ENCODE peak calls at places on chromosomes 6 and 20, in eight cellular contexts. B is breast epithelium; P is kidney epithelial cell; R is IMR-90; M is skeletal muscle cell; Q is GM23248; Y is CD4-positive, CD25-positive, alpha-beta regulatory T cell; J is PC-3. X is an unnamed sample.

GRCh38 chr6:41785689-41786450 is 1.6 kb upstream of the TOMM6 start:
- DNase-seq in Q (peak; percentile 54), M (no peak), B (no peak), P (no peak), Y (no peak), J (no peak), R (no peak), X (no peak)

GRCh38 chr6:135183532-135184440 is 2.7 kb downstream of the MYB start:
- DNase-seq in J (peak; percentile 77), Q (peak; percentile 28), M (no peak), Y (peak; percentile 80), R (peak; percentile 28), B (no peak), P (no peak), X (peak; percentile 76)

GRCh38 chr6:37303891-37304503 is 46.1 kb upstream of the TMEM217 start:
- DNase-seq in M (no peak), B (no peak), Y (no peak), R (peak; percentile 60), J (peak; percentile 64), P (no peak), Q (peak; percentile 70), X (no peak)

GRCh38 chr6:3176562-3177355 is 19.4 kb upstream of the TUBB2A start:
- DNase-seq in J (peak; percentile 62), Y (no peak), R (peak; percentile 98), P (peak; percentile 73), Q (peak; percentile 94), M (peak; percentile 80), B (no peak), X (no peak)

GRCh38 chr6:2021713-2022125 is 223.7 kb downstream of the GMDS start:
- DNase-seq in P (no peak), Y (no peak), J (peak; percentile 66), B (peak; percentile 42), Q (peak; percentile 63), R (peak; percentile 77), M (peak; percentile 64), X (no peak)

GRCh38 chr6:52543729-52544324 is 33.0 kb downstream of the TRAM2 start:
- DNase-seq in B (no peak), J (peak; percentile 60), Q (peak; percentile 65), P (no peak), M (no peak), Y (no peak), R (peak; percentile 55), X (no peak)

GRCh38 chr6:129340983-129341382 is 369.0 kb downstream of the ARHGAP18 start:
- DNase-seq in B (no peak), R (peak; percentile 96), Q (peak; percentile 95), Y (no peak), J (peak; percentile 72), M (peak; percentile 54), P (no peak), X (no peak)

GRCh38 chr6:37188962-37189510 is 19.1 kb downstream of the PIM1 start:
- DNase-seq in Q (no peak), Y (no peak), B (no peak), R (no peak), M (no peak), J (no peak), P (no peak), X (no peak)

GRCh38 chr20:3911956-3912355 is 22.8 kb downstream of the PANK2 start:
- DNase-seq in J (no peak), B (no peak), R (no peak), Y (no peak), P (no peak), M (no peak), Q (no peak), X (no peak)

GRCh38 chr6:34771727-34772126 is 14.4 kb downstream of the SNRPC start:
- DNase-seq in J (peak; percentile 40), Q (peak; percentile 78), M (no peak), P (no peak), Y (no peak), B (no peak), R (peak; percentile 83), X (no peak)

GRCh38 chr6:25311251-25311910 is 32.2 kb downstream of the CARMIL1 start:
- DNase-seq in M (no peak), R (peak; percentile 62), P (peak; percentile 45), B (no peak), Q (peak; percentile 90), Y (no peak), J (peak; percentile 81), X (no peak)

GRCh38 chr6:41470341-41471063 is 75.7 kb upstream of the FOXP4 start:
- DNase-seq in R (no peak), B (peak; percentile 31), J (no peak), Q (peak; percentile 24), P (no peak), Y (no peak), M (no peak), X (no peak)

GRCh38 chr20:8212286-8212685 is 80.2 kb downstream of the PLCB1 start:
- DNase-seq in P (no peak), M (no peak), B (no peak), R (peak; percentile 64), Q (peak; percentile 22), J (peak; percentile 25), Y (no peak), X (no peak)

GRCh38 chr6:27837636-27838512 is 74.3 kb downstream of the OR2B2 start:
- DNase-seq in J (peak; percentile 99), R (peak; percentile 100), B (peak; percentile 83), Y (peak; percentile 96), Q (peak; percentile 99), M (peak; percentile 99), P (peak; percentile 96), X (peak; percentile 95)

GRCh38 chr6:159121387-159121955 is 47.7 kb upstream of the FNDC1 start:
- DNase-seq in M (no peak), Y (no peak), P (no peak), J (no peak), B (no peak), R (no peak), Q (no peak), X (no peak)

GRCh38 chr20:41030536-41031242 is 2.1 kb downstream of the TOP1 start:
- DNase-seq in P (no peak), B (no peak), M (peak; percentile 39), R (peak; percentile 80), Y (no peak), J (peak; percentile 44), Q (peak; percentile 62), X (no peak)

GRCh38 chr20:25039697-25040437 is 18.1 kb downstream of the ACSS1 start:
- DNase-seq in R (peak; percentile 44), Q (peak; percentile 64), M (no peak), Y (no peak), J (peak; percentile 79), B (peak; percentile 98), P (no peak), X (no peak)

GRCh38 chr20:57440678-57441509 is 49.7 kb downstream of the RBM38 start:
- DNase-seq in R (peak; percentile 66), M (peak; percentile 20), P (no peak), Y (no peak), J (no peak), Q (peak; percentile 71), B (peak; percentile 90), X (no peak)

GRCh38 chr6:57040011-57040410 is 6.5 kb upstream of the KIAA1586 start:
- DNase-seq in M (no peak), B (no peak), P (no peak), J (peak; percentile 10), R (no peak), Q (peak; percentile 19), Y (no peak), X (no peak)

GRCh38 chr20:515696-516095 is 27.9 kb downstream of the CSNK2A1 start:
- DNase-seq in B (no peak), R (no peak), Q (no peak), M (no peak), Y (no peak), J (no peak), P (no peak), X (no peak)

GRCh38 chr6:17115251-17116089 is 13.6 kb downstream of the STMND1 start:
- DNase-seq in Y (no peak), M (peak; percentile 52), B (no peak), J (peak; percentile 88), Q (peak; percentile 90), R (peak; percentile 93), P (peak; percentile 71), X (no peak)

GRCh38 chr6:37366910-37367309 is 13.1 kb downstream of the RNF8 start:
- DNase-seq in R (no peak), Y (no peak), B (no peak), J (peak; percentile 32), Q (peak; percentile 3), M (no peak), P (no peak), X (no peak)

GRCh38 chr6:15907914-15908518 is 220.9 kb upstream of the MYLIP start:
- DNase-seq in M (no peak), P (no peak), Q (no peak), B (peak; percentile 52), Y (no peak), R (no peak), J (peak; percentile 92), X (no peak)

GRCh38 chr6:145562771-145563615 is 172.3 kb downstream of the EPM2A start:
- DNase-seq in Q (peak; percentile 16), Y (no peak), B (no peak), J (no peak), P (no peak), M (no peak), R (peak; percentile 20), X (no peak)

GRCh38 chr20:5397418-5397817 is 80.7 kb upstream of the PROKR2 start:
- DNase-seq in J (peak; percentile 88), P (no peak), Y (no peak), B (no peak), Q (no peak), R (no peak), M (no peak), X (no peak)

GRCh38 chr6:125824946-125825786 is 34.4 kb downstream of the NCOA7 start:
- DNase-seq in M (no peak), Y (no peak), P (no peak), J (no peak), R (no peak), B (no peak), Q (no peak), X (no peak)

GRCh38 chr20:14612389-14612788 is 275.0 kb upstream of the FLRT3 start:
- DNase-seq in Y (no peak), R (peak; percentile 4), M (peak; percentile 77), B (no peak), P (no peak), J (no peak), Q (peak; percentile 36), X (no peak)